ENCODE peak calls at places on chromosomes 7 and 10, in seven cellular contexts. C is cerebellum; V is kidney glomerular epithelial cell; D is activated CD4-positive, alpha-beta T cell treated with anti-CD3 and anti-CD28 coated beads, Interleukin-2, amount 10 ng/mL, durations not matched to agents 7 days and 5 days; H is HTR-8/SVneo; E is osteocyte; Y is esophagus squamous epithelium. X is an unnamed sample.
A peak's percentile ranks its signal among the peaks of the same experiment; 100 is the strongest.

GRCh38 chr7:93148135-93148534 is at the start of gene SAMD9L:
- DNase-seq in H (no peak), Y (no peak), E (no peak), D (peak; percentile 36), C (no peak), V (no peak), X (no peak)

GRCh38 chr7:27745064-27745583 is 5.2 kb downstream of the TAX1BP1 start:
- DNase-seq in Y (no peak), C (peak; percentile 25), E (no peak), D (no peak), H (peak; percentile 60), V (peak; percentile 74), X (peak; percentile 84)

GRCh38 chr10:131844546-131845084 is 56.2 kb upstream of the PPP2R2D start:
- DNase-seq in Y (no peak), H (no peak), V (no peak), E (peak; percentile 69), C (no peak), D (no peak), X (no peak)

GRCh38 chr10:13270877-13271551 is 28.9 kb downstream of the PHYH start:
- DNase-seq in E (no peak), D (no peak), C (no peak), Y (no peak), V (no peak), H (no peak), X (no peak)

GRCh38 chr7:38105874-38106483 is 72.1 kb upstream of the STARD3NL start:
- DNase-seq in V (peak; percentile 79), Y (no peak), D (peak; percentile 17), H (peak; percentile 24), E (no peak), C (peak; percentile 30), X (peak; percentile 59)

GRCh38 chr10:22911889-22912762 is 15.7 kb upstream of the ARMC3 start:
- DNase-seq in Y (no peak), D (no peak), E (no peak), V (no peak), C (no peak), H (no peak), X (peak; percentile 31)

GRCh38 chr7:125636320-125636962 is 706.8 kb upstream of the POT1 start:
- DNase-seq in V (no peak), D (no peak), E (no peak), Y (no peak), C (no peak), H (no peak), X (no peak)

GRCh38 chr10:13973742-13974141 is 357.0 kb downstream of the FRMD4A start:
- DNase-seq in D (no peak), V (no peak), E (no peak), C (no peak), Y (no peak), H (no peak), X (no peak)

GRCh38 chr10:127738512-127739424 is 1.8 kb downstream of the FOXI2 start:
- DNase-seq in V (no peak), D (no peak), Y (no peak), H (no peak), C (no peak), E (no peak), X (no peak)

GRCh38 chr7:40604601-40605438 is 470.0 kb downstream of the SUGCT start:
- DNase-seq in V (peak; percentile 32), H (peak; percentile 65), C (peak; percentile 48), E (peak; percentile 85), Y (no peak), D (peak; percentile 22), X (peak; percentile 63)

GRCh38 chr10:131825150-131825907 is 75.5 kb upstream of the PPP2R2D start:
- DNase-seq in C (no peak), D (no peak), V (no peak), Y (no peak), E (no peak), H (no peak), X (no peak)

GRCh38 chr7:5348134-5349004 is 65.6 kb downstream of the SLC29A4 start:
- DNase-seq in D (no peak), C (no peak), V (no peak), E (no peak), Y (no peak), H (no peak), X (no peak)

GRCh38 chr10:95559466-95559865 is 1.7 kb downstream of the SORBS1 start:
- DNase-seq in C (no peak), H (no peak), E (no peak), D (no peak), V (no peak), Y (no peak), X (no peak)

GRCh38 chr10:23505797-23506465 is 67.1 kb downstream of the OTUD1 start:
- DNase-seq in E (no peak), C (no peak), Y (no peak), H (no peak), D (no peak), V (no peak), X (no peak)

GRCh38 chr10:6115824-6116350 is 27.1 kb downstream of the RBM17 start:
- DNase-seq in Y (no peak), H (peak; percentile 31), C (no peak), V (no peak), E (no peak), D (no peak), X (peak; percentile 66)

GRCh38 chr10:126256864-126257263 is 131.4 kb downstream of the ADAM12 start:
- DNase-seq in D (no peak), E (no peak), H (no peak), C (no peak), Y (no peak), V (no peak), X (no peak)

GRCh38 chr7:77770316-77770715 is 27.9 kb downstream of the TMEM60 start:
- DNase-seq in V (no peak), D (no peak), C (no peak), Y (no peak), H (no peak), E (no peak), X (no peak)

GRCh38 chr7:116399808-116400207 is 99.7 kb upstream of the CAV2 start:
- DNase-seq in Y (no peak), C (no peak), H (no peak), D (no peak), E (no peak), V (peak; percentile 91), X (peak; percentile 66)

GRCh38 chr7:83442911-83443310 is 206.0 kb downstream of the SEMA3E start:
- DNase-seq in E (no peak), V (no peak), H (no peak), D (no peak), Y (no peak), C (no peak), X (no peak)

GRCh38 chr7:156903232-156903909 is 10.4 kb upstream of the LMBR1 start:
- DNase-seq in D (peak; percentile 37), E (peak; percentile 60), Y (no peak), C (no peak), H (no peak), V (no peak), X (no peak)

GRCh38 chr10:114026189-114027040 is 17.3 kb upstream of the ADRB1 start:
- DNase-seq in C (no peak), E (no peak), V (peak; percentile 97), Y (no peak), H (peak; percentile 43), D (no peak), X (peak; percentile 34)

GRCh38 chr10:69124558-69125121 is 662 bp downstream of the VPS26A start:
- DNase-seq in Y (no peak), C (peak; percentile 17), H (peak; percentile 30), V (peak; percentile 62), D (peak; percentile 67), E (no peak), X (no peak)

GRCh38 chr7:97457054-97457453 is 274.8 kb upstream of the TAC1 start:
- DNase-seq in D (no peak), V (no peak), C (no peak), E (no peak), H (no peak), Y (no peak), X (peak; percentile 65)

GRCh38 chr10:89242840-89243586 is 8.6 kb downstream of the LIPA start:
- DNase-seq in D (no peak), C (no peak), V (no peak), Y (no peak), H (no peak), E (no peak), X (no peak)

GRCh38 chr10:18144928-18145327 is 4.7 kb downstream of the CACNB2 start:
- DNase-seq in V (no peak), D (no peak), H (no peak), C (no peak), E (no peak), Y (no peak), X (no peak)

GRCh38 chr7:148699024-148699771 is 495 bp downstream of the CUL1 start:
- DNase-seq in D (peak; percentile 63), H (peak; percentile 18), V (no peak), C (peak; percentile 12), E (peak; percentile 87), Y (no peak), X (no peak)

GRCh38 chr7:107147464-107148214 is 21.2 kb upstream of the HBP1 start:
- DNase-seq in D (peak; percentile 48), Y (no peak), H (peak; percentile 12), V (peak; percentile 26), E (no peak), C (peak; percentile 38), X (peak; percentile 63)

GRCh38 chr7:122975341-122975740 is 20.2 kb downstream of the TAS2R16 start:
- DNase-seq in C (no peak), H (no peak), Y (no peak), V (no peak), E (no peak), D (no peak), X (peak; percentile 78)

GRCh38 chr7:50349963-50350944 is 45.7 kb downstream of the IKZF1 start:
- DNase-seq in E (no peak), D (peak; percentile 80), Y (no peak), C (no peak), H (no peak), V (no peak), X (no peak)

GRCh38 chr10:36351159-36351558 is 709.1 kb upstream of the FZD8 start:
- DNase-seq in D (no peak), C (no peak), H (no peak), E (no peak), V (no peak), Y (no peak), X (no peak)

GRCh38 chr10:104076743-104077160 is 8.9 kb downstream of the COL17A1 start:
- DNase-seq in E (no peak), H (no peak), Y (no peak), D (no peak), V (no peak), C (no peak), X (peak; percentile 58)

GRCh38 chr7:155009570-155010157 is 6.7 kb upstream of the PAXIP1 start:
- DNase-seq in H (no peak), Y (no peak), D (peak; percentile 43), C (no peak), V (no peak), E (no peak), X (no peak)

GRCh38 chr7:98760201-98760651 is 109.6 kb downstream of the TMEM130 start:
- DNase-seq in E (no peak), C (no peak), H (no peak), Y (no peak), D (no peak), V (no peak), X (no peak)

GRCh38 chr10:65742851-65743250 is 1183.0 kb upstream of the LRRTM3 start:
- DNase-seq in C (peak; percentile 67), D (no peak), H (no peak), V (no peak), Y (no peak), E (no peak), X (no peak)

GRCh38 chr10:45471531-45472310 is 97.7 kb downstream of the ALOX5 start:
- DNase-seq in C (no peak), E (no peak), Y (no peak), D (no peak), V (no peak), H (no peak), X (no peak)

GRCh38 chr10:132258423-132258822 is 49.3 kb downstream of the STK32C start:
- DNase-seq in E (no peak), V (no peak), H (no peak), Y (no peak), D (no peak), C (no peak), X (no peak)

GRCh38 chr7:150668472-150668911 is 17.0 kb upstream of the GIMAP2 start:
- DNase-seq in H (no peak), D (peak; percentile 75), Y (no peak), C (no peak), E (no peak), V (no peak), X (no peak)